ENCODE peak calls at places on chromosomes 13 and 19, in six cellular contexts. J is fibroblast of lung, M is endothelial cell of umbilical vein, K is PC-3, E is H9, X is OCI-LY7. H is an unnamed sample.

GRCh38 chr19:2957160-2957559 is 12.4 kb upstream of the ZNF77 start:
- DNase-seq in J (no peak), X (no peak), M (no peak), E (no peak), K (no peak), H (no peak)

GRCh38 chr13:54486421-54487166 is 1458.0 kb downstream of the OLFM4 start:
- DNase-seq in M (no peak), K (no peak), J (no peak), X (no peak), E (no peak), H (no peak)

GRCh38 chr13:87080100-87080779 is 590.9 kb upstream of the SLITRK5 start:
- DNase-seq in K (no peak), M (no peak), E (no peak), J (no peak), X (no peak), H (no peak)

GRCh38 chr19:55528030-55528801 is 8.7 kb downstream of the SBK2 start:
- DNase-seq in E (no peak), M (no peak), K (peak; percentile 23), J (no peak), X (no peak), H (no peak)

GRCh38 chr13:26679411-26679810 is 81.2 kb downstream of the GPR12 start:
- DNase-seq in K (peak; percentile 10), J (peak; percentile 23), M (no peak), E (no peak), X (no peak), H (no peak)

GRCh38 chr13:50123002-50123401 is 107.8 kb downstream of the KCNRG start:
- DNase-seq in E (no peak), X (no peak), M (no peak), J (no peak), K (no peak), H (no peak)

GRCh38 chr13:44969858-44970484 is 19.3 kb downstream of the NUFIP1 start:
- DNase-seq in J (peak; percentile 66), X (peak; percentile 32), E (no peak), K (peak; percentile 70), M (peak; percentile 66), H (peak; percentile 62)

GRCh38 chr19:18073197-18073596 is 13.5 kb downstream of the IL12RB1 start:
- DNase-seq in K (no peak), X (no peak), M (no peak), J (no peak), E (no peak), H (no peak)

GRCh38 chr19:48754950-48755645 is at the start of gene FGF21:
- DNase-seq in E (peak; percentile 47), J (no peak), X (no peak), M (no peak), K (no peak), H (no peak)

GRCh38 chr19:53409505-53410204 is 14.7 kb downstream of the ZNF765 start:
- DNase-seq in X (no peak), E (no peak), M (no peak), K (no peak), J (no peak), H (no peak)

GRCh38 chr13:42173789-42174343 is 98.1 kb upstream of the AKAP11 start:
- DNase-seq in M (no peak), K (no peak), E (no peak), J (no peak), X (no peak), H (no peak)

GRCh38 chr19:46916971-46917370 is 56.2 kb downstream of the ARHGAP35 start:
- DNase-seq in J (no peak), M (no peak), E (no peak), K (no peak), X (no peak), H (no peak)
- H4K20me1 ChIP-seq in J (no peaks in the 10 kb centered on the region), M (no peaks in the 10 kb centered on the region), E (no peaks in the 10 kb centered on the region), K (no peaks in the 10 kb centered on the region), X (peaks cover 11% of the 10 kb centered on the region), H (no peaks in the 10 kb centered on the region)

DNA sequence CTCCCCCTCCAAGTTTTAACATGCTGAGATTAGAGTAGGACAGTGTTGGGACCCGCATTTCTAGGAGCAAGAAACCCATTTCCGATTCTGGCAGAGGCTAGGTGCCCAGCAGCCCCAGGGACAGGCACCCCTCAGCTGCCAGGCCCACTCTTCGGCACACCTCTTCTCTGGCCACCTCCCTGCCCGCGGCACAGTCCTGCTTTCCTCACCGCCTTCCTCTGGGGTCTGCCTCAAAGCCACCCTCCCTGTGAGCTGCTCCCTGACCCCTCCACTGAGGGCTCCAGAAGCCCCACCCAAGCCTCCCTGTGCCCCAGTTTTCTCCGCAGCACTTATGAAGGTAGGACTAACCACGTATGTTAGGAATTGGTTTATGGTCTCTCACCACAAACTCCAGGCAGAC is 79.9 kb downstream of the STK24 start:
- DNase-seq in K (no peak), M (no peak), E (no peak), J (no peak), X (no peak), H (no peak)
- H4K20me1 ChIP-seq in K (no peaks in the 10 kb centered on the region), M (no peaks in the 10 kb centered on the region), E (no peaks in the 10 kb centered on the region), J (no peaks in the 10 kb centered on the region), X (no peaks in the 10 kb centered on the region), H (peaks cover 27% of the 10 kb centered on the region)

GRCh38 chr13:102582256-102582655 is 14.5 kb upstream of the TPP2 start:
- DNase-seq in K (no peak), X (no peak), M (no peak), J (no peak), E (no peak), H (no peak)
- H4K20me1 ChIP-seq in K (no peaks in the 10 kb centered on the region), X (no peaks in the 10 kb centered on the region), M (no peaks in the 10 kb centered on the region), J (no peaks in the 10 kb centered on the region), E (no peaks in the 10 kb centered on the region), H (no peaks in the 10 kb centered on the region)

GRCh38 chr13:19981685-19982238 is 23.2 kb downstream of the ZMYM2 start:
- DNase-seq in E (no peak), K (no peak), J (peak; percentile 6), M (no peak), X (no peak), H (no peak)
- H4K20me1 ChIP-seq in E (no peaks in the 10 kb centered on the region), K (peaks cover 11% of the 10 kb centered on the region), J (no peaks in the 10 kb centered on the region), M (peaks cover 3% of the 10 kb centered on the region), X (peaks cover 12% of the 10 kb centered on the region), H (peaks cover 42% of the 10 kb centered on the region)

GRCh38 chr13:30373727-30374126 is 48.6 kb upstream of the UBE2L5 start:
- DNase-seq in M (no peak), E (no peak), J (no peak), X (peak; percentile 74), K (no peak), H (peak; percentile 83)
- H4K20me1 ChIP-seq in M (no peaks in the 10 kb centered on the region), E (no peaks in the 10 kb centered on the region), J (no peaks in the 10 kb centered on the region), X (no peaks in the 10 kb centered on the region), K (no peaks in the 10 kb centered on the region), H (no peaks in the 10 kb centered on the region)

GRCh38 chr19:5973867-5974635 is 3.9 kb downstream of the RANBP3 start:
- DNase-seq in X (no peak), K (no peak), E (no peak), M (no peak), J (no peak), H (no peak)

GRCh38 chr19:5977222-5977784 is 637 bp downstream of the RANBP3 start:
- DNase-seq in X (peak; percentile 26), K (no peak), E (no peak), J (no peak), M (no peak), H (no peak)

GRCh38 chr19:5974721-5975387 is 3.1 kb downstream of the RANBP3 start:
- DNase-seq in E (no peak), K (peak; percentile 27), X (peak; percentile 69), J (no peak), M (no peak), H (no peak)

GRCh38 chr19:5976768-5977167 is 1.2 kb downstream of the RANBP3 start:
- DNase-seq in M (no peak), K (no peak), X (no peak), J (no peak), E (no peak), H (no peak)

GRCh38 chr19:5975388-5975728 is 2.6 kb downstream of the RANBP3 start:
- DNase-seq in X (no peak), E (no peak), J (no peak), K (no peak), M (no peak), H (no peak)
- H4K20me1 ChIP-seq in X (peaks cover 34% of the 10 kb centered on the region), E (no peaks in the 10 kb centered on the region), J (no peaks in the 10 kb centered on the region), K (peaks cover 47% of the 10 kb centered on the region), M (peaks cover 3% of the 10 kb centered on the region), H (peaks cover 32% of the 10 kb centered on the region)